ENCODE peak calls at places on chromosomes 1 and 21, in four cellular contexts. One of them, this sample, is unnamed.

GRCh38 chr1:15756143-15757015 is 2.2 kb upstream of the FBLIM1 start:
- DNase-seq in IMR-90: no peak
- DNase-seq in right cardiac atrium: no peak
- DNase-seq in hepatocyte: no peak
- DNase-seq in this sample: no peak

GRCh38 chr1:83978056-83978455 is 20.9 kb downstream of the TTLL7 start:
- DNase-seq in IMR-90: no peak
- DNase-seq in right cardiac atrium: no peak
- DNase-seq in hepatocyte: no peak
- DNase-seq in this sample: no peak

GRCh38 chr1:226111109-226111864 is 48.8 kb downstream of the H3-3A start:
- DNase-seq in IMR-90: no peak
- DNase-seq in right cardiac atrium: no peak
- DNase-seq in hepatocyte: no peak
- DNase-seq in this sample: no peak

GRCh38 chr21:37449302-37449937 is 82.8 kb downstream of the DYRK1A start:
- DNase-seq in IMR-90: no peak
- DNase-seq in right cardiac atrium: no peak
- DNase-seq in hepatocyte: no peak
- DNase-seq in this sample: no peak

GRCh38 chr1:227357229-227358078 is 39.2 kb upstream of the CDC42BPA start:
- DNase-seq in IMR-90: peak; percentile 85
- DNase-seq in right cardiac atrium: peak; percentile 82
- DNase-seq in hepatocyte: peak; percentile 72
- DNase-seq in this sample: no peak

GRCh38 chr21:41196990-41197389 is 29.0 kb downstream of the BACE2 start:
- DNase-seq in IMR-90: peak; percentile 43
- DNase-seq in right cardiac atrium: no peak
- DNase-seq in hepatocyte: no peak
- DNase-seq in this sample: no peak

GRCh38 chr21:44871576-44872265 is 1.8 kb downstream of the PTTG1IP start:
- DNase-seq in IMR-90: peak; percentile 77
- DNase-seq in right cardiac atrium: no peak
- DNase-seq in hepatocyte: peak; percentile 74
- DNase-seq in this sample: no peak

GRCh38 chr1:72845342-72845741 is 563.0 kb upstream of the NEGR1 start:
- DNase-seq in IMR-90: no peak
- DNase-seq in right cardiac atrium: no peak
- DNase-seq in hepatocyte: peak; percentile 26
- DNase-seq in this sample: no peak

GRCh38 chr1:182587087-182587486 is 2.0 kb downstream of the RNASEL start:
- DNase-seq in IMR-90: no peak
- DNase-seq in right cardiac atrium: no peak
- DNase-seq in hepatocyte: no peak
- DNase-seq in this sample: no peak

GRCh38 chr1:243264718-243265117 is 8.9 kb downstream of the SDCCAG8 start:
- DNase-seq in IMR-90: peak; percentile 91
- DNase-seq in right cardiac atrium: no peak
- DNase-seq in hepatocyte: no peak
- DNase-seq in this sample: no peak

GRCh38 chr1:232059726-232060360 is 433.3 kb downstream of the DISC1 start:
- DNase-seq in IMR-90: no peak
- DNase-seq in right cardiac atrium: no peak
- DNase-seq in hepatocyte: peak; percentile 20
- DNase-seq in this sample: no peak

GRCh38 chr1:67850151-67850551 is 16.9 kb upstream of the GNG12 start:
- DNase-seq in IMR-90: peak; percentile 60
- DNase-seq in right cardiac atrium: no peak
- DNase-seq in hepatocyte: peak; percentile 57
- DNase-seq in this sample: no peak

GRCh38 chr1:236063919-236064673 is 794 bp downstream of the NID1 start:
- DNase-seq in IMR-90: peak; percentile 63
- DNase-seq in right cardiac atrium: peak; percentile 83
- DNase-seq in hepatocyte: peak; percentile 76
- DNase-seq in this sample: no peak

GRCh38 chr21:36203603-36203889 is 46.9 kb downstream of the DOP1B start:
- DNase-seq in IMR-90: peak; percentile 92
- DNase-seq in right cardiac atrium: no peak
- DNase-seq in hepatocyte: peak; percentile 81
- DNase-seq in this sample: no peak

GRCh38 chr1:189803364-189803763 is 674.3 kb downstream of the BRINP3 start:
- DNase-seq in IMR-90: no peak
- DNase-seq in right cardiac atrium: no peak
- DNase-seq in hepatocyte: no peak
- DNase-seq in this sample: no peak

GRCh38 chr1:203996126-203996525 is 76.8 kb upstream of the SOX13 start:
- DNase-seq in IMR-90: no peak
- DNase-seq in right cardiac atrium: no peak
- DNase-seq in hepatocyte: no peak
- DNase-seq in this sample: no peak

GRCh38 chr1:165481820-165482532 is 37.0 kb upstream of the RXRG start:
- DNase-seq in IMR-90: peak; percentile 84
- DNase-seq in right cardiac atrium: peak; percentile 49
- DNase-seq in hepatocyte: peak; percentile 79
- DNase-seq in this sample: no peak

GRCh38 chr1:38305666-38306065 is 259.1 kb upstream of the POU3F1 start:
- DNase-seq in IMR-90: no peak
- DNase-seq in right cardiac atrium: no peak
- DNase-seq in hepatocyte: no peak
- DNase-seq in this sample: no peak

GRCh38 chr1:38310079-38310478 is 263.5 kb upstream of the POU3F1 start:
- DNase-seq in IMR-90: no peak
- DNase-seq in right cardiac atrium: no peak
- DNase-seq in hepatocyte: peak; percentile 15
- DNase-seq in this sample: no peak

GRCh38 chr1:38312753-38313152 is 266.2 kb upstream of the POU3F1 start:
- DNase-seq in IMR-90: no peak
- DNase-seq in right cardiac atrium: no peak
- DNase-seq in hepatocyte: no peak
- DNase-seq in this sample: no peak

DNA sequence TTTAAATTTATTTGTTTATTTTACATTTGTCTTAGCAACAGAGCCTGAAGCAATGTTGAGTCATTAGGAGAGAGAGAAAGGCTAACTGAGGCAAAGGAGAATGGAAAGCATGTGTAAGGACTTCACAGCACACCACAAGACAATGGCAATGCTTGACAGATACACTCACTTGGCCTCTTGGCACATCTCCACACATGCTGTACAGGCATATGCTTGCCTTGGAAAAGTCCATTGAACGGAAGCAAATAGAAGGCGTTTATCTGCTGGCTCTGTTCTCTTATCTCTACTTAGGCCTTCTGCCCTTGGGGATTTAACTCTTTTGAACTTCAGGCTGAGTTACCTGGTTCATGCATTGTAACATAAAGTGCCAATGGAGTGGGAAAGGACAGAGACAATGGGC is 262.2 kb upstream of the POU3F1 start:
- DNase-seq in IMR-90: no peak
- DNase-seq in right cardiac atrium: no peak
- DNase-seq in hepatocyte: peak; percentile 12
- DNase-seq in this sample: no peak
- H3K4me3 ChIP-seq in IMR-90: no peak overlapping the region
- H3K4me3 ChIP-seq in right cardiac atrium: no peak overlapping the region
- H3K4me3 ChIP-seq in hepatocyte: no peak overlapping the region
- H3K4me3 ChIP-seq in this sample: no peak overlapping the region

GRCh38 chr1:116330342-116330652 is 42.7 kb upstream of the ATP1A1 start:
- DNase-seq in IMR-90: no peak
- DNase-seq in right cardiac atrium: no peak
- DNase-seq in hepatocyte: no peak
- DNase-seq in this sample: no peak
- H3K27ac ChIP-seq in IMR-90: no peak overlapping the region
- H3K27ac ChIP-seq in right cardiac atrium: no peak overlapping the region
- H3K27ac ChIP-seq in hepatocyte: peak overlapping the region; percentile 60
- H3K27ac ChIP-seq in this sample: no peak overlapping the region

GRCh38 chr1:247210386-247211117 is 38.7 kb upstream of the ZNF124 start:
- DNase-seq in IMR-90: peak; percentile 85
- DNase-seq in right cardiac atrium: peak; percentile 99
- DNase-seq in hepatocyte: peak; percentile 98
- DNase-seq in this sample: peak; percentile 94

GRCh38 chr1:247211339-247211738 is 39.5 kb upstream of the ZNF124 start:
- DNase-seq in IMR-90: no peak
- DNase-seq in right cardiac atrium: no peak
- DNase-seq in hepatocyte: no peak
- DNase-seq in this sample: no peak

GRCh38 chr1:247212012-247212411 is 40.2 kb upstream of the ZNF124 start:
- DNase-seq in IMR-90: no peak
- DNase-seq in right cardiac atrium: no peak
- DNase-seq in hepatocyte: no peak
- DNase-seq in this sample: no peak

GRCh38 chr1:247210062-247210385 is 38.2 kb upstream of the ZNF124 start:
- DNase-seq in IMR-90: peak; percentile 15
- DNase-seq in right cardiac atrium: no peak
- DNase-seq in hepatocyte: no peak
- DNase-seq in this sample: no peak

DNA sequence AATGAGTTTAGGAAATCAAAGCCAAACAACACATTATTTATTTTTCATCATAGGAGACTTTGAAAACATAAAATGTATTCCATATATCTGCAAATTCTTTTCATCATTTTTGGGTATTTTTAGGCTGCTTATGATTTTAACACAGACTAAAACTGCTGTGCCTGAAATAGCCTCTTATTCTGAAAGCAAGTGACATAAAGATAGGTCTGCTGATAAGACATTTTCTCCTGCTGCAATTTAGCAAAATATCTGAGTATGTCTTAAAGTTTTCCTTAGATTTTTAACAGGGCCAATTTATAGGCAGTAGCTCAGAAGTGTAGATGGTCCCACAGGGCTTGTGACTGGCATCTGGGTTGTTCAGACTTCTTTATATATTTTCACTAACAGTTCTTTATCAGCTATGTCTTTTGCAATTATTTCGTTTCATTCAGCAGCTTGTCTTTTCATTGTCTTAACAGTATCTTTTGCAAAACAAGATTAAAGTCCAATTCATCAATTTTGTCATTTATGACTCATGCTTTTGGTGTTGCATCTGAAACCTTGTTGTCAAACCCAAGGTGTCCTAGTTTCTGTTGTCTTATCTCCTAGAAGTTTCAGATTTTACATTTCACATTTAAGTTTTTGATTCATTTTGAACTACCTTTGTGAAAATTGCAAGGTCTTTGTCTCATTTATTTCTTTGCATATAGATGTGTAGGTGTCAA is 41.2 kb upstream of the ZNF124 start:
- DNase-seq in IMR-90: no peak
- DNase-seq in right cardiac atrium: no peak
- DNase-seq in hepatocyte: no peak
- DNase-seq in this sample: no peak
- H3K4me1 ChIP-seq in IMR-90: peaks cover 3% of the 10 kb centered on the region
- H3K4me1 ChIP-seq in right cardiac atrium: peaks cover 4% of the 10 kb centered on the region
- H3K4me1 ChIP-seq in hepatocyte: peaks cover 15% of the 10 kb centered on the region
- H3K4me1 ChIP-seq in this sample: peaks cover 22% of the 10 kb centered on the region

DNA sequence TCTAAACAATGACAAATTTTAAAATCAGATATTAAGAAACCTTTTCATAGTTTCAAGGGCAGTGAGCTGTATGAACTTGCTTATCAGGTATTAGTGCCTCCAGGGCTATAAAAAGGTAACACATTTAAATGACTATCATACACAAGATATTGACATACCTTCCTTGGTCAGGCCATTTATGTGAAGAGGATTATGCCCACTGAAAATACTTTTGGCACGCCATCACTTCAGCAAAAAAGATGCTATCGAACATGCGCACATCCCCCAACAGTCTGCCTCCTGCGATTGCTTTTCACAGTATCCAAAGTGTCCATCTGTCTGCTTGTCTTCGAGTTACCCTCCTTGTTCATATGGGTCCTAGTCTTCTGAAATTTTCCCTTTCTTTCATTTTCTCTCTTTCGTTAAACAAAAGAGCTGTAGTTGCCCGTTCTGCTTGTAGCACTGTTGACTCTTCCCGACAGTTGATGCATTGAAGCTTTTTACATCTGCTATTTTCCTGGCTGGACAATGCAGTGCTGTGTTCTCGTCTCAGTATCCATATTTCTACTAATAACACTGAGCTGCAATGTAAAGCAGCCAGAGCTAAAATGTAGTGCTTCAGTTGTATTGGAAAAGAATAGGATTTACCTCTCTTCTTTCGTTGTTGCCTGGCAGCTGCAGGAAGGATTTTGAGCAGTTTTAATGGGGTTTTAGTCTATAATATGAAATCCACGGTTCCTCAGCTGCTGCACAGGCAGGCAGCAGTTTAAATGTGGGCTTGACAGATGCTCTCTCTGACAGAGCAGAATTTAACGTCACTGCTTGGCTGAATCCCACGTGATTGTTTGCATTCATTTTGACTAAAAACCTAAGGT is at the start of gene B3GALT2:
- DNase-seq in IMR-90: peak; percentile 70
- DNase-seq in right cardiac atrium: no peak
- DNase-seq in hepatocyte: peak; percentile 50
- DNase-seq in this sample: no peak
- H3K4me3 ChIP-seq in IMR-90: peak within 1 kb of the TSS; percentile 60
- H3K4me3 ChIP-seq in right cardiac atrium: peak within 1 kb of the TSS; percentile 58
- H3K4me3 ChIP-seq in hepatocyte: peak within 1 kb of the TSS; percentile 13
- H3K4me3 ChIP-seq in this sample: no peak within 1 kb of the TSS

DNA sequence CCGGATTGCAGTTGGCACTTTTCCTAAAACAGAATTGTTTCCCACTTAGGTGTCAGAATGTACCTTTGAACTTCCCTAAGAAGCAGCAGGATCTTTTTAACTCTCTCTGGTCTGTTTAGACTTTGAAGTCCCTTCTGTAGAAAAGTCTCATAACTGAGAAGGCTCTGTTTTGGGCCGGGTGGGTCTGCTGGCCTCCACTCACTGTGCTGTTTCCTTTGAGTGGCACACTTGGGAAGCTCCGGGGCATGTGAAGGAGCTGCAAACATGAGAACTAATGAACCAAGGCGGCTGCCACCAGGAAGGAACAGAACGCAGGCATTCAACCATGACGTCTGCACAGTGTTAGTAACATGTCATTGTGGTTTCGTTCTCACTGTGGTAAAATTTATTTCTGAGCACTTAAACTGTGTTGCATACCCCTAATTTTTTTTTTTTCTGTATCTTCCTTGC is 19.5 kb upstream of the NCMAP start:
- DNase-seq in IMR-90: peak; percentile 71
- DNase-seq in right cardiac atrium: no peak
- DNase-seq in hepatocyte: no peak
- DNase-seq in this sample: peak; percentile 54
- H3K27ac ChIP-seq in IMR-90: no peak overlapping the region
- H3K27ac ChIP-seq in right cardiac atrium: no peak overlapping the region
- H3K27ac ChIP-seq in hepatocyte: no peak overlapping the region
- H3K27ac ChIP-seq in this sample: peak overlapping the region; percentile 86

DNA sequence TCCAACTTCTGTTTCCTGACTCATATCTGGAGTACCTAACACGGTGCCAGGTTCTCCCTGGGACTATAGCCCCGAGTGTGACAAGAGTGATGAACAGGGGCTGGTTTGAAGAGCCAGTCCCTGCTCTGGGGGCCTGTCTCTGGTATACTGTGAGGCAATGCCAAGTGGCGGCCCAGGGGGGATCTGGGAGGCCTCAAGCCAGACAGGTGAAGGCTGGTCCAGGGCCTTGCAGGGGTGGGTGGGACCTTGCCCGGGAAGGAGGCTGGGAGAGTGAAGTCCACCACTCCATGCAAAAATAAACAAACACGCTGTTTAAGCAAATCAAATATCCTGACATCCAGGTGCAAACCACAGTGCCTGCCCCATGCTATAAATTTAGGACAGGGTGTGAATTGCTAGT is 6.8 kb upstream of the PLXNA2 start:
- DNase-seq in IMR-90: no peak
- DNase-seq in right cardiac atrium: no peak
- DNase-seq in hepatocyte: no peak
- DNase-seq in this sample: no peak
- H3K4me1 ChIP-seq in IMR-90: peaks cover 1% of the 10 kb centered on the region
- H3K4me1 ChIP-seq in right cardiac atrium: no peaks in the 10 kb centered on the region
- H3K4me1 ChIP-seq in hepatocyte: peaks cover 18% of the 10 kb centered on the region
- H3K4me1 ChIP-seq in this sample: no peaks in the 10 kb centered on the region